ENCODE peak calls at places on chromosomes 7 and 10, in four cellular contexts. S, T, B and Q are unnamed samples. For H3K9me3, the result is how much of the 10 kb centered on the place peaks cover.

GRCh38 chr7:104366390-104366789 is 38.0 kb downstream of the LHFPL3 start:
- DNase-seq in S (no peak), T (no peak), B (no peak), Q (no peak)

GRCh38 chr10:98010939-98011685 is 19.3 kb downstream of the CRTAC1 start:
- DNase-seq in T (no peak), B (no peak), S (no peak), Q (no peak)

GRCh38 chr10:114336823-114337509 is 67.3 kb downstream of the AFAP1L2 start:
- DNase-seq in S (no peak), T (no peak), B (no peak), Q (no peak)

GRCh38 chr7:66474441-66474840 is 154.2 kb upstream of the KCTD7 start:
- DNase-seq in T (no peak), B (no peak), S (peak), Q (no peak)

GRCh38 chr10:132667613-132668394 is 118.1 kb downstream of the NKX6-2 start:
- DNase-seq in T (peak), S (no peak), B (no peak), Q (no peak)

GRCh38 chr10:58335306-58336005 is 650 bp downstream of the UBE2D1 start:
- DNase-seq in T (peak), B (peak), S (no peak), Q (peak)

GRCh38 chr10:61606971-61607907 is 55.5 kb upstream of the CABCOCO1 start:
- DNase-seq in T (no peak), S (no peak), B (peak), Q (peak)

GRCh38 chr7:127791790-127792189 is 139.8 kb downstream of the SND1 start:
- DNase-seq in T (no peak), S (no peak), B (no peak), Q (no peak)

GRCh38 chr7:81187768-81188167 is 268.9 kb upstream of the SEMA3C start:
- DNase-seq in T (no peak), S (no peak), B (no peak), Q (no peak)

GRCh38 chr10:123926401-123927264 is 35.0 kb upstream of the CPXM2 start:
- DNase-seq in S (no peak), B (no peak), T (peak), Q (no peak)

GRCh38 chr7:157372300-157373232 is 35.8 kb downstream of the DNAJB6 start:
- DNase-seq in B (no peak), T (no peak), S (no peak), Q (no peak)

GRCh38 chr7:18530224-18531179 is 35.0 kb downstream of the HDAC9 start:
- DNase-seq in B (no peak), S (no peak), T (no peak), Q (no peak)

GRCh38 chr7:107846324-107846723 is 43.3 kb upstream of the SLC26A3 start:
- DNase-seq in B (no peak), T (no peak), S (no peak), Q (no peak)

GRCh38 chr7:41030673-41031072 is 672.2 kb downstream of the INHBA start:
- DNase-seq in T (no peak), S (no peak), B (no peak), Q (no peak)

GRCh38 chr10:102677736-102678354 is 33.6 kb downstream of the TRIM8 start:
- DNase-seq in B (no peak), T (no peak), S (no peak), Q (no peak)

GRCh38 chr10:114665873-114666272 is 7.8 kb upstream of the ABLIM1 start:
- DNase-seq in S (no peak), B (no peak), T (no peak), Q (no peak)

GRCh38 chr7:41287559-41288335 is 415.1 kb downstream of the INHBA start:
- DNase-seq in B (no peak), S (no peak), T (no peak), Q (no peak)

GRCh38 chr7:13420711-13421110 is 568.8 kb downstream of the ETV1 start:
- DNase-seq in T (no peak), S (no peak), B (no peak), Q (no peak)

GRCh38 chr7:26368542-26368941 is 76.9 kb downstream of the SNX10 start:
- DNase-seq in B (no peak), S (no peak), T (no peak), Q (no peak)

GRCh38 chr7:151925446-151926335 is 30.6 kb upstream of the GALNTL5 start:
- DNase-seq in T (no peak), S (peak), B (peak), Q (no peak)

GRCh38 chr10:73366381-73367298 is 8.0 kb upstream of the CFAP70 start:
- DNase-seq in B (peak), S (no peak), T (no peak), Q (no peak)

GRCh38 chr10:21092683-21093524 is 195.8 kb upstream of the NEBL start:
- DNase-seq in S (no peak), B (no peak), T (no peak), Q (no peak)

GRCh38 chr10:79187545-79187940 is 118.8 kb downstream of the ZMIZ1 start:
- DNase-seq in S (no peak), B (no peak), T (no peak), Q (no peak)

GRCh38 chr7:101971457-101971856 is 154.0 kb downstream of the CUX1 start:
- DNase-seq in S (no peak), B (no peak), T (no peak), Q (no peak)

GRCh38 chr10:108411181-108411580 is 1246.7 kb upstream of the SORCS1 start:
- DNase-seq in B (no peak), S (no peak), T (no peak), Q (no peak)

GRCh38 chr10:62492012-62492869 is 118.1 kb downstream of the ZNF365 start:
- DNase-seq in B (peak), T (no peak), S (no peak), Q (peak)

GRCh38 chr7:28759373-28760013 is 198.6 kb downstream of the TRIL start:
- DNase-seq in T (no peak), S (no peak), B (no peak), Q (no peak)

GRCh38 chr7:29413511-29414178 is 150.0 kb upstream of the PRR15 start:
- DNase-seq in B (no peak), T (no peak), S (no peak), Q (no peak)

DNA sequence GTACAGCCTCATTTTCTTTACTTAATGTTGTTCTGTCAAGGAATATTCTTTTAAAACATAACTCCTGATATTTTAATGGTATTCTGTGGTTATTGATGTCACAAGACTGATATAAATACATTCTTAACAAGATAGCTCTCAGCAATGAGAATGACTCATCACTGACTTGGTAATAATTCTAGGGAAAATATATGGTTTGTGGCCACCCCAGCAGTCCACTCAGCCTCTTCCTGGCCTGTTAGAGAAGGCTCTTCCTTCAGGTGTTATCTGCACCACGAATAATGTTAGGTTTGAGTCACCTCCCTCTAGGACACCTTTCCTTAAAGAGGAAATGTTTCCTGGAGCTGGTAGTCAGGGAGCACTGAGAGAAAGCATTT is 163.3 kb downstream of the SVIL start:
- DNase-seq in B (no peak), S (no peak), T (no peak), Q (no peak)
- H3K27ac ChIP-seq in B (no peak), S (peak), T (peak), Q (no peak)

DNA sequence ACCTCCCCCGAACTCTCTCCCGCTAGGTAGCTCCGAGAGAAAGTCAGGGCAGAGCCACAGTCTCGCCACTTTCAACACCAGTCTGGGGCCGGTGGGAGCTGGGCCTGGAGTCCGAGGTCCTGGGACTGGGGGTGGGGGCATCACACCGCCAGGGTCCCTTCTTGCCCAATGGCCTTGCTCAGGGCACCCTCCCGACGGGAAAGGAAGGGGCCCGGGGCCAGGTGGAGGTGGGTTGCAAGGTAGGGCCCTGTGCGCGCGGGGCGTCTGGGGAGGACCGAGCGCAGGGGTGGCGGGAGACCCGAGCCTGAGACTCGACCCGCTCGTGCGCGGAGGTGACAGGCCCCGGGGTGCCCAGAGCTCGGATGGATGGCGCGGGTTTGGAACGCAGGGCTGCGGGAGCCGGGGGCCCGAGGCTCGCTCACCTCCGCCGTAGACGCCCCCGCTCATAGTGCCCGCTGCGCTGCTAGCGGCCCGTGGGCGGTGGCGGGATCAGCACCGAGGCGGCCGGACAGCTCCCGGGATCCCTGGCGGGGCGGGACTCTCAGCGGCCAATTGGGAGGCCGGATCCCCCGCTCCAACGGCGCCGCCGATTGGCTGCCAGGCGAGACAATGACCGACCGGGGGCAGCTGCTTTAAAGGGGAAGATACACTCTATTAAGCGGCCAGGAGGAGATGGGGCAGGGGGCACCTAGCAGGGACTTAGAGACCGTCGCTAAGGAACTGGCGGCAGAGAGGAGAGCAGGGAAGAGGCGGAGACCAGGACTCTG is at the start of gene ACTL6B:
- DNase-seq in T (peak), S (peak), B (peak), Q (no peak)
- TF ChIP-seq REST in T (peak), S (peak), B (peak), Q (peak)

GRCh38 chr7:64888901-64889685 is 14.0 kb upstream of the ZNF273 start:
- DNase-seq in T (no peak), S (peak), B (no peak), Q (no peak)

GRCh38 chr7:64887756-64888508 is 15.1 kb upstream of the ZNF273 start:
- DNase-seq in T (no peak), S (peak), B (no peak), Q (no peak)

GRCh38 chr7:64888561-64888900 is 14.5 kb upstream of the ZNF273 start:
- DNase-seq in B (no peak), T (no peak), S (peak), Q (no peak)

GRCh38 chr7:64885520-64886240 is 17.4 kb upstream of the ZNF273 start:
- DNase-seq in B (no peak), T (no peak), S (peak), Q (no peak)

DNA sequence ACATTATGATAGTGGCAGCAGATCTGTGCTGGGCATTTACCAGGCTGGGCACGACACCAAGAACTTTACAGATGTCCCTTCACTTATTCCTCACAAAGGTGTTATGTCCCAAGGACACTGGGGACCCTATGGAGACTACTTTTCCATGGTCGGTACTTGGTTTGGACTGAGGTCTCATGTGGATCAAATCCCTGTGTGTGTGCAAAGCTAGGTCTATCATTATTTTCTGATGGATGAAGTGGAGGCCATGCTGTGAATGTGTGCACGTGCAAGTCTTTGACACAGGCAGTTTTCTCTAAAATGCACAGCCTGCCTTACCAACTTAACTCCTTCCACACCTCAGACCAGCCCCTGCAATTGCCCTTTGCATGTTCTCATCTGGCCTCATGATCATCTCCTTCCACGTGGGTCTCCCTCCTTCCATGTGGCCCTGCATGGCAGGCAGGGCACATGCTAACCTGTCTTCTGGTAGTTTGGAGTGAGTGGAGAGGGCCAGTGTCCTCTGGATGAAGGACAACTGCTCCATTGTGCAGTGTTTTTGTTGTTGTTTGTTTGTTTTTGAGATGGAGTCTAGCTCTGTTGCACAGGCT is 16.0 kb upstream of the ZNF273 start:
- DNase-seq in S (peak), B (no peak), T (no peak), Q (no peak)
- H3K9me3 ChIP-seq in S (under half), B (under half), T (under half), Q (under half)

GRCh38 chr7:135273581-135273980 is 39.9 kb downstream of the STRA8 start:
- DNase-seq in T (no peak), B (no peak), S (no peak), Q (no peak)
- H3K27ac ChIP-seq in T (no peak), B (no peak), S (no peak), Q (no peak)